ENCODE peak calls at places on chromosome 20, in four cellular contexts. O is ovary, X is left lung, G is ascending aorta. R is an unnamed sample.
A peak's percentile ranks its signal among the peaks of the same experiment; 100 is the strongest.

GRCh38 chr20:21102691-21103311 is 3.4 kb downstream of the LINC00237 start:
- DNase-seq in O (peak; percentile 38), X (peak; percentile 53), G (peak; percentile 64), R (peak; percentile 80)

GRCh38 chr20:53750827-53751393 is 157.3 kb upstream of the ZNF217 start:
- DNase-seq in O (no peak), X (no peak), G (no peak), R (no peak)

GRCh38 chr20:9130407-9130995 is 61.6 kb downstream of the PLCB4 start:
- DNase-seq in O (no peak), X (no peak), G (no peak), R (no peak)

GRCh38 chr20:19560876-19561480 is 197.1 kb upstream of the RIN2 start:
- DNase-seq in O (no peak), X (no peak), G (no peak), R (no peak)

GRCh38 chr20:1721687-1722512 is 64.3 kb upstream of the SIRPG start:
- DNase-seq in O (no peak), X (no peak), G (no peak), R (no peak)

GRCh38 chr20:137668-138131 is 4.7 kb upstream of the DEFB126 start:
- DNase-seq in O (no peak), X (no peak), G (no peak), R (peak; percentile 77)

GRCh38 chr20:40952231-40952630 is 76.4 kb upstream of the TOP1 start:
- DNase-seq in O (no peak), X (no peak), G (no peak), R (no peak)

GRCh38 chr20:61967300-61967699 is 98.4 kb downstream of the TAF4 start:
- DNase-seq in O (no peak), X (no peak), G (no peak), R (no peak)

GRCh38 chr20:33948480-33948879 is 45.2 kb upstream of the RALY start:
- DNase-seq in O (no peak), X (no peak), G (no peak), R (peak; percentile 44)

GRCh38 chr20:33791959-33792597 is 19.1 kb upstream of the CHMP4B start:
- DNase-seq in O (peak; percentile 56), X (peak; percentile 44), G (no peak), R (peak; percentile 75)

GRCh38 chr20:43800186-43800585 is 73.4 kb upstream of the GTSF1L start:
- DNase-seq in O (no peak), X (no peak), G (no peak), R (no peak)

GRCh38 chr20:36408219-36408618 is 102.1 kb downstream of the DLGAP4 start:
- DNase-seq in O (no peak), X (no peak), G (no peak), R (no peak)

GRCh38 chr20:47493175-47493953 is 8.3 kb upstream of the NCOA3 start:
- DNase-seq in O (peak; percentile 95), X (peak; percentile 81), G (peak; percentile 90), R (peak; percentile 75)

GRCh38 chr20:49278036-49278816 is at the start of gene ZNFX1:
- DNase-seq in O (peak; percentile 99), X (peak; percentile 99), G (peak; percentile 99), R (peak; percentile 99)
- H3K4me1 ChIP-seq in O (peaks cover 15% of the 10 kb centered on the region), X (peaks cover 25% of the 10 kb centered on the region), G (peaks cover 26% of the 10 kb centered on the region), R (peaks cover 51% of the 10 kb centered on the region)

GRCh38 chr20:58982406-58983114 is 1.5 kb downstream of the NELFCD start:
- DNase-seq in O (no peak), X (no peak), G (peak; percentile 53), R (no peak)

GRCh38 chr20:58978351-58979190 is 2.5 kb upstream of the NELFCD start:
- DNase-seq in O (no peak), X (no peak), G (peak; percentile 54), R (peak; percentile 57)

GRCh38 chr20:58984691-58985090 is 3.6 kb downstream of the NELFCD start:
- DNase-seq in O (no peak), X (no peak), G (peak; percentile 31), R (no peak)

GRCh38 chr20:58980711-58981563 is at the start of gene NELFCD:
- DNase-seq in O (peak; percentile 95), X (peak; percentile 91), G (peak; percentile 92), R (peak; percentile 95)

DNA sequence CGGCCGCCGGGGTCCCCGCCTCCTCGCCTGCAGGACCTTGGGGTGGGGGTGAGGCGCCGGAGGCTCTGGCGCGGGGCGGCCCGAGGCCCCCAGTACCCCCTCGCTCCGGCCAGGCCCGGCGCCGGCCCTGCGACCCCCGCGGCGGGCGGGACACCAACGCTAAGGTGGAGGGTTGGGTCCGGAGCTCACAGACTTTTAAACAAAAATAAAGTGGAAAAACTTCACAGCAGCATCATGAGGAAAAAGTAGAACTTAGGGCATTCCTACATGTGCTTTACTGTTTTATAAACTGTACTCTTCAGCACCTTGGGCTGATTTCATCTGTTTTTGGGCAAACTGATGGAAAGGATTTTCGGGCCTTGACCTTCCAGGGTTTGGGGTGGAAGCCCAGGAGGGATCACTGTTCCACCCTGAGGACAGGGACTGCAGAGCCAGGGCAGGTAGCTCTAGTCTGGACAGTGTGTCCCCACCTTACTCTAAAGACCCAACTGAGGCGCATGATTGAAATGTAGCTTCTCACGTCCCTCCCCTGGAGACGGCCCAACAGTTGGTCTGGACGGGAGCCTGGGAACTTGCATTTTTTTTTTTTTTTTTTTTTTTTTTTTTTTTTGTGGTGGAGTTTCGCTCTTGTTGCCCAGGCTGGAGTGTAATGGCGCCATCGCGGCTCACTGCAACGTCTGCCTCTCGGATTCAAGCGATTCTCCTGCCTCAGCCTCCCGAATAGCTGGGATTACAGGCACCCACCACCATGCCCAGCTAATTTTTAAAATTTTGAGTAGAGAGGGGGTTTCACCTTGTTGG is 708 bp downstream of the NELFCD start:
- DNase-seq in O (no peak), X (no peak), G (peak; percentile 58), R (no peak)
- H3K4me1 ChIP-seq in O (peaks cover 11% of the 10 kb centered on the region), X (no peaks in the 10 kb centered on the region), G (peaks cover 15% of the 10 kb centered on the region), R (peaks cover 43% of the 10 kb centered on the region)

GRCh38 chr20:31682352-31682751 is 40.3 kb downstream of the BCL2L1 start:
- DNase-seq in O (no peak), X (no peak), G (no peak), R (no peak)
- H3K4me1 ChIP-seq in O (peaks cover 17% of the 10 kb centered on the region), X (peaks cover 13% of the 10 kb centered on the region), G (peaks cover 61% of the 10 kb centered on the region), R (peaks cover 47% of the 10 kb centered on the region)

DNA sequence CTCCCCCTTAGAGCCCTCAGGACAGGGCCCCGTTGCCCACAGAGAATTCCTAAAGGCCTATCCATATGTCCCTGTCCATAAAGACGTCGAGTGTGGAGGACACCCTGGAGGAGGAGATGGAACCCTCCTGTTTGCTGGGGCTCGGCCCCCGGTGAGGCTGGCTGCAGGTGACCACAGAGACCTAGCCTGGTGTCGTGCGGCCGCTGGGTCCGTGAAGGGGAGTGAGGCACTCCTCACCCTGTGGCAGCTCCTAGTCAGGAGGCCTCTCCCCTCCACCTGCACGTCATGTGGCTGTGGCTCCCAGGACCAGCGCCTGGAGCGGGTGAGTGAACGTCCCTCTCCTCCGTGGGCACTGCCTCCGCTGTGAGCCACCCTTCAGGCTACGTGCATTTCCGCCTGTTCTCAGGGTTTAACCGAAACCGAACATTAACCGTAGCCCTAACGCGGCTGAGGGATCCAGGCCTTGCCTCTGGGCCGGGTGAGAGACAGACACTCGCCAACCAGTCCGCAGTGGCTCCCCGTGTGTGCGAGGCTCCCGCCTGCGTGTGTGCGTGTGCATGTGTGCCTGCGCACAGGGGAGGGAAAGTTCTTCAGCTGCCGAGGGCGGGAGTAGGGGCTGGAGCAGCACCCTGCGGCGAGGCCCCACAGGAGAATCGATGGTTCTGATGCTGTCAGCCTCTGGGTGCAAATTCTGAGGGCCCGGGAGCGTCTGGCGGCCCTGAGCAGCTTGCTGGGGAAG is 5.9 kb upstream of the TCEA2 start:
- DNase-seq in O (no peak), X (no peak), G (no peak), R (no peak)
- H3K4me1 ChIP-seq in O (no peaks in the 10 kb centered on the region), X (peaks cover 6% of the 10 kb centered on the region), G (no peaks in the 10 kb centered on the region), R (peaks cover 25% of the 10 kb centered on the region)

DNA sequence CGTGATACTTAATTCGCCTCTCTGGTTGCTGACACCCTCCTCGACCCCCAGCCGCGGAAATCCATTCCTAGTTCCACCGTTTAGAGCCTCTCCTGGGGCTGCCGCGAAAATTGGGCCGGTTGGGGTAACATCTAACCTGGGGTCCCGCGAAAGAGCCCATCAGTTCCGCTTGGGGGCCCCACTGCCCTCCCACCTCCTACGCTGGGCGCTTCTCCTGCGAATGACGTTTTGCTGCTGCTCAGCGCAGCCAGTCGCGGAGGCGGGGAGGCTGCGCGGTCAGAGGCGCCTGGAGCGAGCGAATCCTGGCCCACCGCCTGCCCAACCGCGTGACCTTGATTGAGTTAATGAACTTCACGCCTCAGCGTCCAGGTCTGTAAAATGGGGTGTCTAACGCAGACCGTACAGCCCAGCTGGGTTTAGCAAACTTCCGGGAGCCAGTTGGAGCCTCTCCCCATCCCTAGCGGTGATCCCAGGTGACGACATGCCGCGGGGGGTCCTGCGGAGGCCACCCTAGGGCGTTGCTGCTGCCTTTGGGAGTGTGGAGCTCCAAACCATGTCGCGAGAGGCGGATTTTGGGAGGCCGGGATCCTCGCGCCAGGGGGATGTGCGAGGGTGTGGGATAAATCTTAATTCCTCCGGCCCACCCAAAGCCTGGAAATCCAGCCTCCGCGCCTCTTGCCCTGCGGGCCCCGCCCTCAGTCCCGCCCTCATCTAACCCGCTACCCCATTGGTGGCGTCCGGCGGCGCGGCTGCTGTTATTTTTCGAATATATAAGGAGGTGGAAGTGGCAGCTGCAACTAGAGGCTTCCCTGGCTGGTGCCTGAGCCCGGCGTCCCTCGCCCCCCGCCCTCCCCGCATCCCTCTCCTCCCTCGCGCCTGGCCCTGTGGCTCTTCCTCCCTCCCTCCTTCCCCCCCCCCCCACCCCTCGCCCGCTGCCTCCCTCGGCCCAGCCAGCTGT is at the start of gene CDC25B:
- DNase-seq in O (peak; percentile 96), X (peak; percentile 95), G (peak; percentile 98), R (peak; percentile 96)
- H3K4me1 ChIP-seq in O (peaks cover 2% of the 10 kb centered on the region), X (peaks cover 32% of the 10 kb centered on the region), G (peaks cover 27% of the 10 kb centered on the region), R (peaks cover 44% of the 10 kb centered on the region)

GRCh38 chr20:25293910-25294458 is 46.1 kb downstream of the PYGB start:
- DNase-seq in O (no peak), X (no peak), G (no peak), R (no peak)
- H3K4me1 ChIP-seq in O (no peaks in the 10 kb centered on the region), X (no peaks in the 10 kb centered on the region), G (peaks cover 27% of the 10 kb centered on the region), R (peaks cover 49% of the 10 kb centered on the region)

GRCh38 chr20:10356628-10357027 is 77.4 kb downstream of the MKKS start:
- DNase-seq in O (no peak), X (no peak), G (no peak), R (no peak)

GRCh38 chr20:10360878-10361277 is 73.1 kb downstream of the MKKS start:
- DNase-seq in O (no peak), X (no peak), G (no peak), R (no peak)

GRCh38 chr20:10357061-10357708 is 76.8 kb downstream of the MKKS start:
- DNase-seq in O (no peak), X (no peak), G (no peak), R (no peak)

GRCh38 chr20:10359621-10360040 is 74.4 kb downstream of the MKKS start:
- DNase-seq in O (no peak), X (no peak), G (no peak), R (no peak)

GRCh38 chr20:10357974-10358373 is 76.0 kb downstream of the MKKS start:
- DNase-seq in O (no peak), X (no peak), G (no peak), R (peak; percentile 45)
- H3K4me1 ChIP-seq in O (peaks cover 3% of the 10 kb centered on the region), X (no peaks in the 10 kb centered on the region), G (no peaks in the 10 kb centered on the region), R (no peaks in the 10 kb centered on the region)

GRCh38 chr20:38724603-38725457 is 544 bp downstream of the SLC32A1 start:
- DNase-seq in O (no peak), X (no peak), G (no peak), R (no peak)
- H3K4me1 ChIP-seq in O (no peaks in the 10 kb centered on the region), X (no peaks in the 10 kb centered on the region), G (peaks cover 3% of the 10 kb centered on the region), R (no peaks in the 10 kb centered on the region)

R was measured in Karpas-422.